ENCODE peak calls at places on chromosomes 7 and 10, in five cellular contexts. T, Q, C, P and W are unnamed samples.

GRCh38 chr7:82600601-82601000 is 157.0 kb upstream of the CACNA2D1 start:
- DNase-seq in T (peak; percentile 17), C (no peak), P (no peak), Q (no peak), W (no peak)

GRCh38 chr7:116526897-116527296 is 2.1 kb downstream of the CAV1 start:
- DNase-seq in P (no peak), C (no peak), T (no peak), Q (no peak), W (peak; percentile 45)

GRCh38 chr10:129924375-129925085 is 39.5 kb downstream of the EBF3 start:
- DNase-seq in Q (no peak), C (no peak), P (no peak), T (no peak), W (no peak)

GRCh38 chr10:70964281-70964680 is 75.9 kb upstream of the PCBD1 start:
- DNase-seq in P (no peak), T (no peak), Q (no peak), C (no peak), W (no peak)

GRCh38 chr7:98372993-98373392 is 27.9 kb downstream of the BAIAP2L1 start:
- DNase-seq in Q (no peak), T (no peak), P (no peak), C (no peak), W (no peak)

GRCh38 chr10:13650961-13651360 is 64.2 kb downstream of the PRPF18 start:
- DNase-seq in P (no peak), T (no peak), C (no peak), Q (no peak), W (no peak)

GRCh38 chr7:137760111-137760510 is 86.7 kb downstream of the DGKI start:
- DNase-seq in P (no peak), C (no peak), Q (no peak), T (no peak), W (no peak)

GRCh38 chr10:49325916-49326783 is 27.2 kb downstream of the C10orf71 start:
- DNase-seq in T (no peak), Q (peak; percentile 35), P (no peak), C (no peak), W (no peak)

GRCh38 chr7:97512441-97513207 is 219.3 kb upstream of the TAC1 start:
- DNase-seq in T (no peak), P (no peak), C (no peak), Q (no peak), W (no peak)

GRCh38 chr7:92714767-92715166 is 121.6 kb downstream of the CDK6 start:
- DNase-seq in Q (no peak), P (no peak), C (no peak), T (no peak), W (no peak)

GRCh38 chr7:20301311-20301939 is 29.3 kb upstream of the ITGB8 start:
- DNase-seq in Q (no peak), T (peak; percentile 10), P (no peak), C (no peak), W (peak; percentile 71)

GRCh38 chr7:45658716-45659495 is 84.7 kb downstream of the ADCY1 start:
- DNase-seq in T (no peak), C (no peak), P (no peak), Q (peak; percentile 38), W (no peak)

GRCh38 chr7:72112530-72112929 is 299.6 kb downstream of the CALN1 start:
- DNase-seq in Q (no peak), P (no peak), T (no peak), C (no peak), W (no peak)

GRCh38 chr10:75276029-75276872 is 40.5 kb upstream of the COMTD1 start:
- DNase-seq in T (no peak), Q (peak; percentile 56), C (peak; percentile 54), P (no peak), W (no peak)

GRCh38 chr7:77416621-77417371 is 647 bp upstream of the GSAP start:
- DNase-seq in T (peak; percentile 59), P (no peak), C (no peak), Q (no peak), W (peak; percentile 30)

GRCh38 chr7:97167749-97168148 is 50.3 kb downstream of the SDHAF3 start:
- DNase-seq in C (no peak), P (peak; percentile 7), Q (no peak), T (no peak), W (no peak)

GRCh38 chr7:22001345-22002004 is 55.8 kb upstream of the CDCA7L start:
- DNase-seq in Q (no peak), T (peak; percentile 44), C (peak; percentile 63), P (peak; percentile 27), W (peak; percentile 86)

GRCh38 chr7:108171164-108171563 is 41.0 kb upstream of the LAMB4 start:
- DNase-seq in C (no peak), P (no peak), Q (no peak), T (no peak), W (no peak)

GRCh38 chr7:16015981-16016380 is 329.5 kb upstream of the MEOX2 start:
- DNase-seq in T (no peak), P (no peak), C (no peak), Q (no peak), W (no peak)

GRCh38 chr7:46626261-46627037 is 705.4 kb upstream of the IGFBP3 start:
- DNase-seq in Q (no peak), P (no peak), C (no peak), T (no peak), W (no peak)

GRCh38 chr10:133473270-133473669 is 19.5 kb downstream of the SCART1 start:
- DNase-seq in P (no peak), Q (no peak), T (no peak), C (no peak), W (no peak)

GRCh38 chr7:134985894-134986362 is 380 bp upstream of the AGBL3 start:
- DNase-seq in P (no peak), Q (no peak), T (no peak), C (no peak), W (no peak)

GRCh38 chr7:71626206-71626605 is 494.3 kb downstream of the GALNT17 start:
- DNase-seq in Q (no peak), P (no peak), C (no peak), T (no peak), W (no peak)

GRCh38 chr10:126565456-126565855 is 105.0 kb downstream of the C10orf90 start:
- DNase-seq in C (peak; percentile 8), Q (no peak), T (no peak), P (peak; percentile 15), W (no peak)

GRCh38 chr7:102302025-102302424 is 15.4 kb downstream of the SH2B2 start:
- DNase-seq in P (no peak), T (no peak), C (no peak), Q (no peak), W (no peak)

GRCh38 chr10:131814567-131815290 is 86.1 kb upstream of the PPP2R2D start:
- DNase-seq in Q (peak; percentile 45), P (peak; percentile 24), T (no peak), C (no peak), W (no peak)

GRCh38 chr10:20935926-20936325 is 38.8 kb upstream of the NEBL start:
- DNase-seq in Q (no peak), T (no peak), C (no peak), P (no peak), W (no peak)

GRCh38 chr10:68516766-68517165 is 10.6 kb downstream of the SLC25A16 start:
- DNase-seq in P (no peak), T (no peak), C (no peak), Q (no peak), W (no peak)

GRCh38 chr10:125515571-125515970 is 167.4 kb downstream of the TEX36 start:
- DNase-seq in T (no peak), Q (no peak), C (no peak), P (no peak), W (no peak)

GRCh38 chr10:128158024-128158795 is 32.0 kb upstream of the MKI67 start:
- DNase-seq in C (peak; percentile 23), P (peak; percentile 49), T (no peak), Q (no peak), W (no peak)

GRCh38 chr10:77328272-77328816 is 309.3 kb downstream of the KCNMA1 start:
- DNase-seq in Q (peak; percentile 77), P (peak; percentile 10), C (peak; percentile 39), T (peak; percentile 35), W (peak; percentile 26)
- TF ChIP-seq JUN in Q (no peak), P (no peak), C (no peak), T (no peak), W (no peak)

GRCh38 chr7:157599491-157599890 is 262.7 kb downstream of the DNAJB6 start:
- DNase-seq in P (no peak), T (no peak), C (no peak), Q (no peak), W (no peak)

GRCh38 chr7:157596471-157596870 is 259.7 kb downstream of the DNAJB6 start:
- DNase-seq in Q (no peak), P (no peak), T (no peak), C (no peak), W (no peak)

GRCh38 chr7:157596026-157596425 is 259.2 kb downstream of the DNAJB6 start:
- DNase-seq in C (no peak), Q (no peak), P (no peak), T (no peak), W (no peak)

GRCh38 chr7:157595086-157595855 is 258.5 kb downstream of the DNAJB6 start:
- DNase-seq in P (no peak), T (no peak), C (no peak), Q (no peak), W (no peak)

DNA sequence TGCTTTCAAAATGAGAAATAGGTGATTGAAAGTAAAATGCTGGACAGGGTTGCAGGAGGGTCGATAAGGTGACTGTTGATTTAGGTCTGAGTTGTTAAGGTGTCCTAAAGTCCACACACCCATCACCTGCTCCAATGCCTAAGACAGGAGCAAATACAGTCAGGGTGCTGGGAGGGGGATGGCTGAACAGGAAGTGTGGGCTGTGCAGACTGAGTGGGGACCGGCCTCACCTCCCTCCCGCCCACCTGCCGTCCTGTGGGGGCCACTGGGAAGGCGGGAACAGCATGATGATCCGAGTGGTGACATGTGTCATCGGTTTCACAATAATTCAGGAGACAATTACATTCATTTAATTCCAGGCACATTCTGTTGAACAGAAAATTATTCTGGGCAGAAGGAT is 260.8 kb downstream of the DNAJB6 start:
- DNase-seq in T (no peak), C (no peak), Q (no peak), P (no peak), W (no peak)
- H3K9me3 ChIP-seq in T (no peaks in the 10 kb centered on the region), C (no peaks in the 10 kb centered on the region), Q (no peaks in the 10 kb centered on the region), P (no peaks in the 10 kb centered on the region), W (no peaks in the 10 kb centered on the region)

GRCh38 chr10:31754803-31755624 is 173.6 kb downstream of the ARHGAP12 start:
- DNase-seq in C (no peak), P (peak; percentile 23), Q (peak; percentile 70), T (peak; percentile 37), W (no peak)
- TF ChIP-seq JUN in C (no peak), P (no peak), Q (no peak), T (no peak), W (no peak)

GRCh38 chr10:43616697-43617370 is 10.6 kb downstream of the ZNF485 start:
- DNase-seq in Q (no peak), C (no peak), P (no peak), T (peak; percentile 7), W (no peak)

GRCh38 chr10:43623351-43623750 is 17.1 kb downstream of the ZNF485 start:
- DNase-seq in T (no peak), C (no peak), P (no peak), Q (no peak), W (peak; percentile 32)

GRCh38 chr10:43622022-43622421 is 15.8 kb downstream of the ZNF485 start:
- DNase-seq in T (no peak), P (no peak), C (no peak), Q (no peak), W (no peak)

DNA sequence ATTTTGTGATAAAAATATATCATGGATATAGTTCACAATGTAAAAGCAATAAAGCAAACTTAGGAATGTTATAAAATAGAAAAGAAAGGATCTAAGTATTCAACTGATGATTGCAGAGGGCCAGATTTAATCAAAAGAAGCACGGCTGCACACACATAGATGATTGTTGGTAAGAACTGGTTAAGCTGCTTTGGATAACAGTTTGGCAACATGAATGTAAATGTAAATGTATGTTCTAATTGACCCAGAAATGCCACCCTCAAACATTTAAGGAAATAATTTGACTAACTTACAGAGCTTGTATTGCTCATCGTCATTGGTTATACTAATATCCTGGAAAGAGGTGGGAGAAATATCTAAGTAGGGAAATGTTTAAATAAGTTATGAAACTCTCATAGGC is 13.1 kb downstream of the ZNF485 start:
- DNase-seq in Q (no peak), P (no peak), T (no peak), C (no peak), W (no peak)
- H3K9me3 ChIP-seq in Q (peaks cover 26% of the 10 kb centered on the region), P (peaks cover 32% of the 10 kb centered on the region), T (peaks cover 80% of the 10 kb centered on the region), C (peaks cover 21% of the 10 kb centered on the region), W (peaks cover 7% of the 10 kb centered on the region)